ENCODE peak calls at places on chromosomes 5 and 9, in four cellular contexts. A is brain microvascular endothelial cell, Q is suprapubic skin, B is PC-3. K is an unnamed sample.
A peak's percentile ranks its signal among the peaks of the same experiment; 100 is the strongest.

GRCh38 chr5:27217160-27217956 is 179.0 kb upstream of the CDH9 start:
- DNase-seq in A (no peak), Q (no peak), B (no peak), K (no peak)

GRCh38 chr5:107074991-107075390 is 595.7 kb downstream of the EFNA5 start:
- DNase-seq in A (no peak), B (no peak), Q (no peak), K (no peak)

GRCh38 chr9:72726951-72727350 is 205.5 kb downstream of the TMC1 start:
- DNase-seq in B (no peak), Q (no peak), A (peak; percentile 22), K (no peak)

GRCh38 chr5:99460701-99461100 is 531.9 kb upstream of the CHD1 start:
- DNase-seq in A (no peak), B (peak; percentile 78), Q (no peak), K (no peak)

GRCh38 chr9:95605826-95606555 is 89.2 kb upstream of the PTCH1 start:
- DNase-seq in A (no peak), Q (peak; percentile 61), B (no peak), K (no peak)

GRCh38 chr5:134637106-134637721 is 4.6 kb upstream of the SAR1B start:
- DNase-seq in A (no peak), Q (no peak), B (peak; percentile 74), K (no peak)

GRCh38 chr9:137383453-137384115 is 39.4 kb downstream of the EXD3 start:
- DNase-seq in B (no peak), Q (peak; percentile 76), A (no peak), K (no peak)

GRCh38 chr9:109903515-109904138 is 123.6 kb downstream of the PALM2AKAP2 start:
- DNase-seq in Q (no peak), A (peak; percentile 64), B (peak; percentile 78), K (no peak)

GRCh38 chr9:87816041-87816440 is 66.6 kb upstream of the SPATA31E1 start:
- DNase-seq in Q (no peak), B (no peak), A (no peak), K (no peak)

GRCh38 chr5:32153723-32154122 is 20.4 kb downstream of the GOLPH3 start:
- DNase-seq in A (no peak), B (no peak), Q (no peak), K (no peak)

GRCh38 chr5:170693701-170694100 is 89.8 kb upstream of the GABRP start:
- DNase-seq in B (no peak), A (no peak), Q (no peak), K (no peak)

GRCh38 chr9:79570449-79571308 is 1.1 kb upstream of the TLE4 start:
- DNase-seq in A (peak; percentile 38), Q (peak; percentile 77), B (peak; percentile 12), K (peak; percentile 78)

GRCh38 chr9:113986931-113987330 is 91.2 kb downstream of the AMBP start:
- DNase-seq in Q (no peak), B (no peak), A (no peak), K (no peak)

GRCh38 chr9:82334286-82334685 is 345.7 kb downstream of the SPATA31D1 start:
- DNase-seq in A (no peak), B (no peak), Q (no peak), K (no peak)

GRCh38 chr9:121217609-121218292 is 16.1 kb upstream of the RAB14 start:
- DNase-seq in A (peak; percentile 17), B (peak; percentile 51), Q (no peak), K (no peak)

GRCh38 chr5:135333737-135334515 is 65.1 kb downstream of the MACROH2A1 start:
- DNase-seq in A (no peak), Q (no peak), B (no peak), K (no peak)

GRCh38 chr5:58987193-58987592 is 404.3 kb downstream of the RAB3C start:
- DNase-seq in A (no peak), Q (no peak), B (peak; percentile 42), K (no peak)

GRCh38 chr5:103273952-103274351 is 15.4 kb downstream of the MACIR start:
- DNase-seq in A (no peak), Q (no peak), B (peak; percentile 65), K (no peak)

GRCh38 chr5:171029401-171029800 is 167.6 kb downstream of the RANBP17 start:
- DNase-seq in B (no peak), Q (no peak), A (no peak), K (no peak)

GRCh38 chr5:151571270-151572173 is 19.6 kb downstream of the FAT2 start:
- DNase-seq in Q (no peak), A (no peak), B (no peak), K (no peak)

GRCh38 chr5:83726912-83727311 is 6.3 kb upstream of the HAPLN1 start:
- DNase-seq in B (no peak), Q (no peak), A (peak; percentile 25), K (no peak)

GRCh38 chr5:178357127-178357526 is 124.5 kb upstream of the PHYKPL start:
- DNase-seq in B (no peak), Q (no peak), A (no peak), K (no peak)

GRCh38 chr5:173163219-173163618 is 18.9 kb downstream of the BNIP1 start:
- DNase-seq in A (no peak), B (no peak), Q (no peak), K (no peak)

GRCh38 chr5:151347364-151347763 is at the start of gene SLC36A2:
- DNase-seq in B (no peak), Q (no peak), A (no peak), K (no peak)

GRCh38 chr9:112120471-112120925 is 54.6 kb downstream of the SUSD1 start:
- DNase-seq in A (no peak), Q (no peak), B (no peak), K (no peak)

GRCh38 chr9:3794005-3794404 is 268.2 kb upstream of the RFX3 start:
- DNase-seq in A (no peak), B (peak; percentile 2), Q (no peak), K (no peak)

GRCh38 chr9:106649664-106650063 is 213.3 kb upstream of the ZNF462 start:
- DNase-seq in B (no peak), Q (no peak), A (no peak), K (no peak)

GRCh38 chr5:27276119-27276518 is 237.7 kb upstream of the CDH9 start:
- DNase-seq in B (no peak), Q (no peak), A (no peak), K (no peak)

GRCh38 chr5:131615953-131616352 is 19.1 kb downstream of the RAPGEF6 start:
- DNase-seq in B (no peak), Q (no peak), A (no peak), K (no peak)

GRCh38 chr5:64163746-64164145 is 1.9 kb upstream of the RNF180 start:
- DNase-seq in A (no peak), Q (no peak), B (no peak), K (no peak)

GRCh38 chr9:22147818-22148573 is 138.9 kb upstream of the CDKN2B start:
- DNase-seq in Q (no peak), B (peak; percentile 77), A (peak; percentile 98), K (no peak)

GRCh38 chr9:34995288-34996060 is 5.9 kb downstream of the DNAJB5 start:
- DNase-seq in B (no peak), A (no peak), Q (no peak), K (peak; percentile 73)

GRCh38 chr5:68970617-68971016 is 123.2 kb upstream of the SLC30A5 start:
- DNase-seq in B (no peak), Q (no peak), A (no peak), K (no peak)

GRCh38 chr5:95863383-95863757 is 40.8 kb upstream of the GLRX start:
- DNase-seq in Q (no peak), A (no peak), B (no peak), K (peak; percentile 80)

DNA sequence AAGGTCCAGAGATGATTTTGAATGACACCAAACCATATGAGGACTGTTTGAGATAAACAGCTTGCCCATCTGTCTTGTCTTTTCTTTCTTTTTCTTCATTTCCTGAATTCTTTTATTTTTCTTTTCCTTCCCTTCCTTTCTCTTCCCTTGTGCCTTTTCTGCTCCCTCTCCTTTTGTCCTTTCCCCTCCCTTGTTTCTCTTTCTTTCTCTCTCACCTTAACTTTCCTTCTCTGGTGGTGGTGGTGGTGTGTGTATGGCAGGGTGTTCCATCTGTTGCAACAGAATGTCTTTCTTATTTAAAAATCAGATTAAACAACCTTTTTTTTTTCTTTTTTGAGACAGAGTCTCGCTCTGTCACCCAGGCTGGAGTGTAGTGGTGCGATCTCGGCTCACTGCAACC is 3.8 kb upstream of the PDCL start:
- DNase-seq in Q (no peak), A (no peak), B (no peak), K (no peak)
- H3K27ac ChIP-seq in Q (no peak overlapping the region), A (no peak overlapping the region), B (no peak overlapping the region), K (no peak overlapping the region)

GRCh38 chr9:136267261-136268111 is 21.9 kb upstream of the QSOX2 start:
- DNase-seq in Q (peak; percentile 87), A (peak; percentile 66), B (peak; percentile 75), K (no peak)
- H3K4me3 ChIP-seq in Q (peak overlapping the region; percentile 43), A (peak overlapping the region; percentile 52), B (peak overlapping the region; percentile 56), K (peak overlapping the region; percentile 70)

DNA sequence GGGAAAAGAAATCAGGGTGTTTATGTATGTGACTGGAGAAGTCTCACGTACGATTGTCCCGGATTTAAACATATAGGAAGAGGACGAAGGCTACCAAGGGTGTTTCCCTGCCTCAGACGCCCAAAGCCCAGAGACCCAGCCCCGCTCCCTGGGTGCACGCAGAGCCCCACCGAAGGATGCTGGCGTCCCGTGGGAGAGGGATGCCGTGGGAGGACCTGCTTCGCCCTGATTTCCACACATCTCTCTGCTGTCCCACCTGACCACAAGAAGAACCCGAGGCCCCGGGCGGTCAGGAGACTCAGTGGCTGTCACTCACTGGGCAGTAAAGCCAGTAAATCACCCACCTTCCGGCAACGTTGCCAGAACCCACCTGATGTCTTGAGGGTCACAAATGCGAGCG is 211.8 kb upstream of the TBCA start:
- DNase-seq in Q (no peak), B (no peak), A (no peak), K (no peak)
- TF ChIP-seq CTCF in Q (no peak), B (no peak), A (no peak), K (no peak)

GRCh38 chr5:149957855-149958254 is 2.7 kb upstream of the SLC26A2 start:
- DNase-seq in Q (no peak), B (peak; percentile 18), A (no peak), K (no peak)
- H3K27ac ChIP-seq in Q (no peak overlapping the region), B (no peak overlapping the region), A (no peak overlapping the region), K (no peak overlapping the region)

DNA sequence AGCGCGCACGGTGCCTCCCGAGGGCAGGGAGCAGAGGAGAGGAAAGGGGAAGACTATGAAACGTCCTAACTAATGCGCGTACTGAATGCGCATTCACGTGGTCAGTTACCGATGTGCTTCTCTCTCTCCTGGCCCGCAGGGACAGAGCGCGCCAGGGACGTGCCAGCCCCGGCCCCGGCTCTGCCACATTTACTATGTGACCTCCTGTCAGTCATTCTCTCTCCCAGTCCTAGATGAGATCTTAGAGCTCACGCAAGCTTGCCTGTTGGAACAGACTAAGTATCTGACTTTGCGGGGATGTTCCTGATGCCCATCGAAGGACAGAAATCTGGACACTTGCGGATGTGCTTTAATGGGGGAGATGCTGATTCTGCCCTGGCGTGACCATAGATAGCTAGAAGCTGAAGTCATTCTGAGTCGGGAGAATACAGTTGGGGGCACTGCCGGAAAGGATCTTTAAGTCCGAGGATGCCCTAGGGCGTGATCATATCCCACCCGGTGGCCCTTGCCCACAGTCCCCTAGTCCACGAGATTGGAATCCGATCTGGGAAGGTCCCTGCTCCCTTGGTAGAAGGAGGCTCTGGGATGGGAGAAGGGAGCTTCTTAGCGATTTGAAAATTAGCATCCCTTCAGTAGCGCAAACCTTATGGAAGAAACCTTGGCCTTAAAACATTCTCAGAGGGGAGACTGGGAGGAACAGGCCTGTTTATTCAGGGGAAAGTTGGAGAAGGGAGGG is 5.8 kb upstream of the EBF1 start:
- DNase-seq in B (no peak), Q (no peak), A (no peak), K (no peak)
- H3K4me3 ChIP-seq in B (no peak overlapping the region), Q (no peak overlapping the region), A (no peak overlapping the region), K (peak overlapping the region; percentile 63)

GRCh38 chr9:134960701-134961181 is 43.0 kb upstream of the FCN1 start:
- DNase-seq in B (no peak), A (no peak), Q (peak; percentile 60), K (no peak)
- TF ChIP-seq CTCF in B (no peak), A (no peak), Q (no peak), K (no peak)